ENCODE peak calls at places on chromosome 22, in six cellular contexts. O is stimulated activated CD8-positive, alpha-beta memory T cell treated with anti-CD3 and anti-CD28 coated beads, Interleukin-2, amount 100 ng/mL, for 48 hours; C is Kasumi-1; P is ELF-1; S is omental fat pad; K is B cell. Q is an unnamed sample.
A peak's percentile ranks its signal among the peaks of the same experiment; 100 is the strongest.

GRCh38 chr22:17970205-17970708 is 54.1 kb downstream of the MICAL3 start:
- DNase-seq in S (no peak), O (no peak), P (no peak), C (peak; percentile 34), K (no peak), Q (no peak)

GRCh38 chr22:26887456-26887855 is 230.1 kb downstream of the MIAT start:
- DNase-seq in K (no peak), S (no peak), P (peak; percentile 67), O (no peak), C (no peak), Q (no peak)

GRCh38 chr22:47043835-47044721 is 281.6 kb downstream of the TBC1D22A start:
- DNase-seq in C (peak; percentile 68), K (no peak), S (no peak), P (no peak), O (no peak), Q (no peak)

GRCh38 chr22:37514526-37515051 is 4.6 kb downstream of the CARD10 start:
- DNase-seq in C (no peak), O (no peak), S (no peak), P (no peak), K (no peak), Q (no peak)

GRCh38 chr22:47854226-47854625 is 1091.8 kb downstream of the TBC1D22A start:
- DNase-seq in P (no peak), K (no peak), O (no peak), S (no peak), C (no peak), Q (no peak)

GRCh38 chr22:41917375-41917905 is 2.6 kb upstream of the SHISA8 start:
- DNase-seq in O (no peak), C (no peak), P (no peak), S (no peak), K (no peak), Q (no peak)

GRCh38 chr22:19852177-19852781 is 2.4 kb downstream of the GNB1L start:
- DNase-seq in C (no peak), P (no peak), K (peak; percentile 16), S (no peak), O (no peak), Q (no peak)

GRCh38 chr22:37455896-37456295 is 28.6 kb upstream of the ELFN2 start:
- DNase-seq in S (no peak), P (peak; percentile 25), K (no peak), C (no peak), O (no peak), Q (no peak)

GRCh38 chr22:18091916-18092526 is 14.2 kb downstream of the PEX26 start:
- DNase-seq in O (no peak), P (no peak), K (no peak), S (peak; percentile 33), C (peak; percentile 73), Q (no peak)

GRCh38 chr22:33076368-33076767 is 18.2 kb upstream of the SYN3 start:
- DNase-seq in S (no peak), K (no peak), P (no peak), C (peak; percentile 10), O (no peak), Q (no peak)

GRCh38 chr22:37804886-37805857 is 2.6 kb upstream of the GCAT start:
- DNase-seq in P (peak; percentile 96), C (peak; percentile 47), S (peak; percentile 84), K (peak; percentile 83), O (peak; percentile 51), Q (no peak)

GRCh38 chr22:47328550-47329243 is 566.2 kb downstream of the TBC1D22A start:
- DNase-seq in C (no peak), K (no peak), P (peak; percentile 15), S (no peak), O (no peak), Q (no peak)

GRCh38 chr22:20013382-20013871 is 3.2 kb downstream of the ARVCF start:
- DNase-seq in S (no peak), O (peak; percentile 39), K (peak; percentile 68), P (peak; percentile 88), C (peak; percentile 35), Q (no peak)

GRCh38 chr22:17369553-17370035 is 334 bp downstream of the CECR2 start:
- DNase-seq in P (no peak), C (peak; percentile 8), S (no peak), O (no peak), K (peak; percentile 77), Q (no peak)

GRCh38 chr22:22488736-22489135 is 19.8 kb downstream of the ZNF280B start:
- DNase-seq in C (no peak), K (no peak), O (no peak), S (no peak), P (no peak), Q (no peak)

GRCh38 chr22:24162377-24162927 is 18.8 kb upstream of the SUSD2 start:
- DNase-seq in C (no peak), K (no peak), P (no peak), O (no peak), S (no peak), Q (no peak)

GRCh38 chr22:35275580-35275979 is 18.3 kb downstream of the HMGXB4 start:
- DNase-seq in K (no peak), P (no peak), S (no peak), C (no peak), O (no peak), Q (no peak)

GRCh38 chr22:29470159-29470855 is 9.7 kb upstream of the NEFH start:
- DNase-seq in C (peak; percentile 57), O (peak; percentile 75), P (peak; percentile 96), K (peak; percentile 72), S (peak; percentile 28), Q (no peak)

GRCh38 chr22:30004689-30005088 is 75.6 kb upstream of the HORMAD2 start:
- DNase-seq in K (no peak), S (no peak), O (no peak), P (no peak), C (no peak), Q (no peak)

GRCh38 chr22:17137861-17138425 is 16.8 kb upstream of the TMEM121B start:
- DNase-seq in S (no peak), C (no peak), K (no peak), O (no peak), P (no peak), Q (no peak)

GRCh38 chr22:26470807-26471206 is 12.8 kb downstream of the HPS4 start:
- DNase-seq in S (no peak), P (no peak), O (no peak), K (no peak), C (no peak), Q (no peak)

GRCh38 chr22:27136596-27136995 is 479.2 kb downstream of the MIAT start:
- DNase-seq in K (no peak), O (no peak), P (no peak), C (no peak), S (no peak), Q (no peak)

GRCh38 chr22:45966320-45966891 is 10.6 kb downstream of the WNT7B start:
- DNase-seq in P (no peak), K (no peak), S (no peak), O (no peak), C (peak; percentile 11), Q (no peak)

GRCh38 chr22:47835726-47836125 is 1073.3 kb downstream of the TBC1D22A start:
- DNase-seq in K (no peak), S (no peak), O (no peak), P (no peak), C (no peak), Q (no peak)

GRCh38 chr22:42994917-42995562 is 19.9 kb downstream of the PACSIN2 start:
- DNase-seq in P (no peak), O (no peak), C (peak; percentile 91), S (no peak), K (no peak), Q (no peak)

GRCh38 chr22:36027579-36027959 is 1.1 kb downstream of the RBFOX2 start:
- DNase-seq in P (peak; percentile 25), S (no peak), O (no peak), K (peak; percentile 47), C (peak; percentile 24), Q (no peak)

GRCh38 chr22:49951001-49951677 is 9.4 kb upstream of the PIM3 start:
- DNase-seq in S (no peak), K (peak; percentile 69), C (no peak), O (peak; percentile 91), P (peak; percentile 63), Q (no peak)

GRCh38 chr22:24758164-24758799 is 16.2 kb downstream of the PIWIL3 start:
- DNase-seq in K (peak; percentile 57), P (no peak), C (peak; percentile 51), S (no peak), O (peak; percentile 36), Q (peak; percentile 34)

Q was measured in NK-92 treated with Interleukin-12 subunit alpha and Interleukin-12 subunit beta, amount 100 ng/mL, for 24 hours.